ENCODE peak calls at places on chromosomes 4 and X, in five cellular contexts. One of them, this sample, is unnamed.

GRCh38 chrX:23525531-23525930 is 141.8 kb upstream of the PRDX4 start:
- DNase-seq in right lobe of liver: no peak
- DNase-seq in uterus: no peak
- DNase-seq in suprapubic skin: no peak
- DNase-seq in astrocyte: no peak
- DNase-seq in this sample: no peak

GRCh38 chr4:70996014-70996353 is 2.5 kb downstream of the DCK start:
- DNase-seq in astrocyte: no peak
- DNase-seq in right lobe of liver: no peak
- DNase-seq in suprapubic skin: no peak
- DNase-seq in uterus: no peak
- DNase-seq in this sample: no peak

GRCh38 chrX:20527458-20528099 is 260.9 kb upstream of the RPS6KA3 start:
- DNase-seq in suprapubic skin: no peak
- DNase-seq in astrocyte: no peak
- DNase-seq in uterus: peak
- DNase-seq in right lobe of liver: no peak
- DNase-seq in this sample: no peak

GRCh38 chr4:152038238-152038637 is 277.4 kb upstream of the GATB start:
- DNase-seq in right lobe of liver: no peak
- DNase-seq in astrocyte: peak
- DNase-seq in suprapubic skin: no peak
- DNase-seq in uterus: no peak
- DNase-seq in this sample: no peak

GRCh38 chr4:40990899-40991265 is 223.5 kb downstream of the APBB2 start:
- DNase-seq in right lobe of liver: no peak
- DNase-seq in suprapubic skin: no peak
- DNase-seq in uterus: no peak
- DNase-seq in astrocyte: no peak
- DNase-seq in this sample: no peak

GRCh38 chr4:1488831-1489638 is 82.8 kb upstream of the NKX1-1 start:
- DNase-seq in suprapubic skin: peak
- DNase-seq in uterus: no peak
- DNase-seq in astrocyte: no peak
- DNase-seq in right lobe of liver: peak
- DNase-seq in this sample: no peak

GRCh38 chr4:144666539-144667175 is 20.7 kb downstream of the HHIP start:
- DNase-seq in astrocyte: peak
- DNase-seq in suprapubic skin: no peak
- DNase-seq in right lobe of liver: no peak
- DNase-seq in uterus: no peak
- DNase-seq in this sample: no peak

GRCh38 chr4:109441858-109442480 is 8.4 kb downstream of the SEC24B start:
- DNase-seq in astrocyte: peak
- DNase-seq in uterus: no peak
- DNase-seq in suprapubic skin: no peak
- DNase-seq in right lobe of liver: no peak
- DNase-seq in this sample: no peak

GRCh38 chrX:443676-444210 is 57.0 kb upstream of the PPP2R3B start:
- DNase-seq in uterus: no peak
- DNase-seq in right lobe of liver: peak
- DNase-seq in suprapubic skin: no peak
- DNase-seq in astrocyte: no peak
- DNase-seq in this sample: no peak

GRCh38 chr4:84497220-84497834 is 1.8 kb downstream of the NKX6-1 start:
- DNase-seq in uterus: peak
- DNase-seq in suprapubic skin: no peak
- DNase-seq in astrocyte: peak
- DNase-seq in right lobe of liver: no peak
- DNase-seq in this sample: no peak

GRCh38 chr4:84938316-84938715 is 28.2 kb downstream of the WDFY3 start:
- DNase-seq in astrocyte: peak
- DNase-seq in suprapubic skin: no peak
- DNase-seq in uterus: no peak
- DNase-seq in right lobe of liver: no peak
- DNase-seq in this sample: no peak

GRCh38 chr4:155952546-155952945 is 1.1 kb downstream of the CTSO start:
- DNase-seq in suprapubic skin: no peak
- DNase-seq in astrocyte: no peak
- DNase-seq in right lobe of liver: no peak
- DNase-seq in uterus: no peak
- DNase-seq in this sample: no peak

GRCh38 chr4:45325112-45325462 is 598.7 kb upstream of the GNPDA2 start:
- DNase-seq in uterus: no peak
- DNase-seq in suprapubic skin: no peak
- DNase-seq in astrocyte: no peak
- DNase-seq in right lobe of liver: no peak
- DNase-seq in this sample: no peak

GRCh38 chr4:27239651-27240050 is 379.0 kb downstream of the STIM2 start:
- DNase-seq in uterus: no peak
- DNase-seq in astrocyte: peak
- DNase-seq in suprapubic skin: no peak
- DNase-seq in right lobe of liver: no peak
- DNase-seq in this sample: no peak

GRCh38 chr4:7842384-7843279 is 97.0 kb downstream of the AFAP1 start:
- DNase-seq in right lobe of liver: no peak
- DNase-seq in suprapubic skin: no peak
- DNase-seq in astrocyte: peak
- DNase-seq in uterus: peak
- DNase-seq in this sample: no peak

GRCh38 chr4:137735561-137736104 is 203.3 kb upstream of the PCDH18 start:
- DNase-seq in suprapubic skin: no peak
- DNase-seq in right lobe of liver: peak
- DNase-seq in uterus: no peak
- DNase-seq in astrocyte: no peak
- DNase-seq in this sample: no peak

GRCh38 chr4:57044996-57045395 is 65.2 kb downstream of the IGFBP7 start:
- DNase-seq in right lobe of liver: no peak
- DNase-seq in suprapubic skin: no peak
- DNase-seq in uterus: no peak
- DNase-seq in astrocyte: peak
- DNase-seq in this sample: no peak

GRCh38 chr4:118983293-118983692 is 94.6 kb downstream of the SYNPO2 start:
- DNase-seq in astrocyte: no peak
- DNase-seq in uterus: no peak
- DNase-seq in suprapubic skin: no peak
- DNase-seq in right lobe of liver: no peak
- DNase-seq in this sample: no peak

GRCh38 chrX:109848451-109849050 is 115.5 kb upstream of the ACSL4 start:
- DNase-seq in right lobe of liver: peak
- DNase-seq in uterus: no peak
- DNase-seq in astrocyte: no peak
- DNase-seq in suprapubic skin: no peak
- DNase-seq in this sample: no peak

GRCh38 chr4:168630445-168631187 is 133.8 kb downstream of the PALLD start:
- DNase-seq in suprapubic skin: no peak
- DNase-seq in right lobe of liver: no peak
- DNase-seq in astrocyte: peak
- DNase-seq in uterus: no peak
- DNase-seq in this sample: no peak

GRCh38 chr4:79241846-79242245 is 84.0 kb downstream of the NAA11 start:
- DNase-seq in astrocyte: peak
- DNase-seq in right lobe of liver: no peak
- DNase-seq in uterus: no peak
- DNase-seq in suprapubic skin: no peak
- DNase-seq in this sample: no peak

GRCh38 chrX:54085666-54086065 is 41.4 kb upstream of the PHF8 start:
- DNase-seq in uterus: no peak
- DNase-seq in astrocyte: no peak
- DNase-seq in right lobe of liver: no peak
- DNase-seq in suprapubic skin: no peak
- DNase-seq in this sample: no peak

GRCh38 chr4:180059216-180059881 is 2183.9 kb upstream of the TENM3 start:
- DNase-seq in uterus: no peak
- DNase-seq in astrocyte: peak
- DNase-seq in suprapubic skin: no peak
- DNase-seq in right lobe of liver: no peak
- DNase-seq in this sample: no peak

GRCh38 chr4:104169437-104169836 is 325.3 kb downstream of the CXXC4 start:
- DNase-seq in astrocyte: no peak
- DNase-seq in suprapubic skin: no peak
- DNase-seq in uterus: no peak
- DNase-seq in right lobe of liver: no peak
- DNase-seq in this sample: no peak

GRCh38 chr4:906311-907102 is 25.6 kb downstream of the GAK start:
- DNase-seq in astrocyte: no peak
- DNase-seq in uterus: no peak
- DNase-seq in right lobe of liver: peak
- DNase-seq in suprapubic skin: no peak
- DNase-seq in this sample: no peak

GRCh38 chrX:31894152-31894551 is 822.3 kb upstream of the FTHL17 start:
- DNase-seq in astrocyte: no peak
- DNase-seq in uterus: no peak
- DNase-seq in suprapubic skin: no peak
- DNase-seq in right lobe of liver: peak
- DNase-seq in this sample: no peak

GRCh38 chr4:80335554-80336358 is at the start of gene CFAP299:
- DNase-seq in uterus: peak
- DNase-seq in right lobe of liver: peak
- DNase-seq in suprapubic skin: peak
- DNase-seq in astrocyte: peak
- DNase-seq in this sample: peak

DNA sequence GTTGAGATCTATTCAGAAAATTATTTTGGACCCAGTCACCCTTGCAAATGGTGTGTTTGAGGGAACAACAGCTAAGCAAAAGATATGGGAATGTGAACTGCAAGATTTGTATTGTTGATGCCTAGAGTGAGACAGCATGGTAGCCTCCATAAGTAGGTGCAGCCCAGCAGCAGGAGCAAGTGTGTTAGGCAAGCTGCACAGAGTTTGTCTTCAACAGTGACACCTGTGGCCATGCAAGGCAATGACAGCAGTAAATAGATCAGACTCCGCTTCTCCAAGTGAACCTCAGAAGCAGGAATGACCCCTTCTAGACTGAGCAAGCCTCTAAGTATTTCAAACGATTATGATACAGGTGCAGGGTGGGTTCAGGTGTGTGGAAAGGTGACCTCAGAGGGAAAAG is 133.4 kb upstream of the MSX1 start:
- DNase-seq in uterus: no peak
- DNase-seq in right lobe of liver: no peak
- DNase-seq in suprapubic skin: peak
- DNase-seq in astrocyte: no peak
- DNase-seq in this sample: no peak
- TF ChIP-seq CTCF in uterus: no peak
- TF ChIP-seq CTCF in right lobe of liver: no peak
- TF ChIP-seq CTCF in suprapubic skin: no peak
- TF ChIP-seq CTCF in astrocyte: peak
- TF ChIP-seq CTCF in this sample: peak

GRCh38 chrX:136170109-136170800 is 22.9 kb downstream of the FHL1 start:
- DNase-seq in uterus: peak
- DNase-seq in suprapubic skin: no peak
- DNase-seq in right lobe of liver: no peak
- DNase-seq in astrocyte: peak
- DNase-seq in this sample: no peak
- TF ChIP-seq CTCF in uterus: no peak
- TF ChIP-seq CTCF in suprapubic skin: no peak
- TF ChIP-seq CTCF in right lobe of liver: peak
- TF ChIP-seq CTCF in astrocyte: peak
- TF ChIP-seq CTCF in this sample: no peak

DNA sequence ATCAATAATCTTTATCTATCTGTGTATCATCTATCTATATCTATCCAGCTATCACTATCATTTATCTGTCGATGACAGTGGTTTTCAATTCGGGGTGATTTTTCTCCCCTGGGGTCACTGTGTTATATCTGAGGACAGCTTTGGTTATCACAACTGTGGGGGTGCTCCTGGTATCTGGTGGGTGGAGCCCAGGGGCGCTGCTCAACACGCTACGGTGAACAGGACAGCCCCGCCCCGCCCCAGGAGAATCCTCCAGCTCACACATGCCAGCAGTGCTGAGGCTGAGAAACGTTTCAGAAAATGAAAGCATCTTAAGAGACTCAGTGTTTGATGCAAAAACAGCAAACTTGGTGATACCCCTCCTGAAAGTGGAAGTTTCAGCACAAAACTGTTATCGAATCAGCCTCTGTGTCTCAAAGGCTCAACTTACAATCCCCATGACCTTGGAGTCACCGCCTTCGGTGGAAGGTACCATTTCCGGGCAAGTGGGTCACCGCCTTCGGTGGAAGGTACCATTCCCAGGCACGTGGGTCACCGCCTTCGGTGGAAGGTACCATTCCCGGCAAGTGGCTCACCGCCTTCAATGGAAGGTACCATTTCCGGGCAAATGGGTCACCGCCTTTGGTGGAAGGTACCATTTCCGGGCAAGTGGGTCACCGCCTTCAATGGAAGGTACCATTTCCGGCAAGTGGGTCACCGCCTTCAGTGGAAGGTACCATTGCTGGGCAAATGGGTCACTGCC is 315.3 kb downstream of the DHRSX start:
- DNase-seq in astrocyte: no peak
- DNase-seq in right lobe of liver: no peak
- DNase-seq in uterus: no peak
- DNase-seq in suprapubic skin: no peak
- DNase-seq in this sample: no peak
- TF ChIP-seq CTCF in astrocyte: no peak
- TF ChIP-seq CTCF in right lobe of liver: no peak
- TF ChIP-seq CTCF in uterus: no peak
- TF ChIP-seq CTCF in suprapubic skin: no peak
- TF ChIP-seq CTCF in this sample: no peak

DNA sequence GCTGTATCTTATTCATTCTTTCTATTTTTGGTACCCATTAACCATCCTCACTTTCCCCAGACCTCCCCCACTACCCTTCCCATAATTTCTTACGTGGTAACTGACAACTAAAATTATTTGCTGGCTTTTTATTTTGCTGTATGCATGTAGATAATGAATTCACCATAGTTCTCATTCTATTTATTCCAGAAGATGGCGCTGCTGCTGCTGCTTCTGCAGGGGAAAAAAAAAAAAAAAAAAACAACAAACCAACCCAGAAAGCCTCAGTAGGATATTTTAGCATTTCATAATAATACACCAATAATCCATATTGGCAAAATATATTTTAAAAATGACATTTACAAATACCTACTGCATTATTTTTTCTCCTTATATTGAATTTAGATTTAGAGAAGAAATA is 416.6 kb upstream of the MAGEB18 start:
- DNase-seq in uterus: no peak
- DNase-seq in right lobe of liver: no peak
- DNase-seq in suprapubic skin: no peak
- DNase-seq in astrocyte: no peak
- DNase-seq in this sample: no peak
- TF ChIP-seq CTCF in uterus: no peak
- TF ChIP-seq CTCF in right lobe of liver: peak
- TF ChIP-seq CTCF in suprapubic skin: no peak
- TF ChIP-seq CTCF in astrocyte: peak
- TF ChIP-seq CTCF in this sample: peak